ENCODE peak calls at places on chromosome 20, in ten cellular contexts. One of them, this sample, is unnamed.

GRCh38 chr20:33846291-33846916 is 35.3 kb downstream of the CHMP4B start:
- DNase-seq in omental fat pad: no peak
- DNase-seq in transverse colon: no peak
- DNase-seq in osteocyte: no peak
- DNase-seq in brain microvascular endothelial cell: peak; percentile 48
- DNase-seq in GM20000: no peak
- DNase-seq in IMR-90: peak; percentile 29
- DNase-seq in cardiac fibroblast: peak; percentile 86
- DNase-seq in OCI-LY7: no peak
- DNase-seq in glutamatergic neuron: no peak
- DNase-seq in this sample: no peak

GRCh38 chr20:10109621-10110020 is 74.8 kb downstream of the ANKEF1 start:
- DNase-seq in omental fat pad: no peak
- DNase-seq in transverse colon: no peak
- DNase-seq in osteocyte: no peak
- DNase-seq in brain microvascular endothelial cell: no peak
- DNase-seq in GM20000: no peak
- DNase-seq in IMR-90: no peak
- DNase-seq in cardiac fibroblast: peak; percentile 32
- DNase-seq in OCI-LY7: no peak
- DNase-seq in glutamatergic neuron: no peak
- DNase-seq in this sample: no peak

GRCh38 chr20:21719592-21720214 is 14.2 kb downstream of the PAX1 start:
- DNase-seq in omental fat pad: peak; percentile 41
- DNase-seq in transverse colon: peak; percentile 47
- DNase-seq in osteocyte: no peak
- DNase-seq in brain microvascular endothelial cell: peak; percentile 74
- DNase-seq in GM20000: peak; percentile 78
- DNase-seq in IMR-90: peak; percentile 47
- DNase-seq in cardiac fibroblast: peak; percentile 71
- DNase-seq in OCI-LY7: peak; percentile 60
- DNase-seq in glutamatergic neuron: peak; percentile 76
- DNase-seq in this sample: no peak

GRCh38 chr20:63860325-63861051 is 810 bp upstream of the ABHD16B start:
- DNase-seq in omental fat pad: no peak
- DNase-seq in transverse colon: no peak
- DNase-seq in osteocyte: no peak
- DNase-seq in brain microvascular endothelial cell: no peak
- DNase-seq in GM20000: no peak
- DNase-seq in IMR-90: no peak
- DNase-seq in cardiac fibroblast: no peak
- DNase-seq in OCI-LY7: no peak
- DNase-seq in glutamatergic neuron: no peak
- DNase-seq in this sample: no peak

GRCh38 chr20:57779401-57780003 is 69.7 kb upstream of the PMEPA1 start:
- DNase-seq in omental fat pad: no peak
- DNase-seq in transverse colon: no peak
- DNase-seq in osteocyte: no peak
- DNase-seq in brain microvascular endothelial cell: no peak
- DNase-seq in GM20000: no peak
- DNase-seq in IMR-90: no peak
- DNase-seq in cardiac fibroblast: no peak
- DNase-seq in OCI-LY7: no peak
- DNase-seq in glutamatergic neuron: no peak
- DNase-seq in this sample: no peak

GRCh38 chr20:24785141-24785924 is 163.7 kb upstream of the CST7 start:
- DNase-seq in omental fat pad: no peak
- DNase-seq in transverse colon: no peak
- DNase-seq in osteocyte: no peak
- DNase-seq in brain microvascular endothelial cell: no peak
- DNase-seq in GM20000: no peak
- DNase-seq in IMR-90: peak; percentile 35
- DNase-seq in cardiac fibroblast: peak; percentile 36
- DNase-seq in OCI-LY7: no peak
- DNase-seq in glutamatergic neuron: no peak
- DNase-seq in this sample: no peak

GRCh38 chr20:36666181-36666740 is 20.3 kb upstream of the SLA2 start:
- DNase-seq in omental fat pad: no peak
- DNase-seq in transverse colon: no peak
- DNase-seq in osteocyte: no peak
- DNase-seq in brain microvascular endothelial cell: peak; percentile 1
- DNase-seq in GM20000: no peak
- DNase-seq in IMR-90: peak; percentile 46
- DNase-seq in cardiac fibroblast: peak; percentile 54
- DNase-seq in OCI-LY7: peak; percentile 35
- DNase-seq in glutamatergic neuron: no peak
- DNase-seq in this sample: no peak

GRCh38 chr20:24112360-24112759 is 123.8 kb upstream of the GGTLC1 start:
- DNase-seq in omental fat pad: no peak
- DNase-seq in transverse colon: no peak
- DNase-seq in osteocyte: no peak
- DNase-seq in brain microvascular endothelial cell: no peak
- DNase-seq in GM20000: no peak
- DNase-seq in IMR-90: no peak
- DNase-seq in cardiac fibroblast: no peak
- DNase-seq in OCI-LY7: no peak
- DNase-seq in glutamatergic neuron: no peak
- DNase-seq in this sample: no peak

GRCh38 chr20:19492937-19493336 is 265.1 kb upstream of the RIN2 start:
- DNase-seq in omental fat pad: no peak
- DNase-seq in transverse colon: no peak
- DNase-seq in osteocyte: no peak
- DNase-seq in brain microvascular endothelial cell: no peak
- DNase-seq in GM20000: no peak
- DNase-seq in IMR-90: no peak
- DNase-seq in cardiac fibroblast: no peak
- DNase-seq in OCI-LY7: no peak
- DNase-seq in glutamatergic neuron: peak; percentile 68
- DNase-seq in this sample: no peak

GRCh38 chr20:44720994-44721784 is 6.0 kb downstream of the CCN5 start:
- DNase-seq in omental fat pad: no peak
- DNase-seq in transverse colon: no peak
- DNase-seq in osteocyte: no peak
- DNase-seq in brain microvascular endothelial cell: peak; percentile 69
- DNase-seq in GM20000: no peak
- DNase-seq in IMR-90: peak; percentile 77
- DNase-seq in cardiac fibroblast: peak; percentile 95
- DNase-seq in OCI-LY7: no peak
- DNase-seq in glutamatergic neuron: no peak
- DNase-seq in this sample: no peak

GRCh38 chr20:36002855-36003254 is 34.5 kb downstream of the CNBD2 start:
- DNase-seq in omental fat pad: no peak
- DNase-seq in transverse colon: no peak
- DNase-seq in osteocyte: no peak
- DNase-seq in brain microvascular endothelial cell: no peak
- DNase-seq in GM20000: no peak
- DNase-seq in IMR-90: no peak
- DNase-seq in cardiac fibroblast: no peak
- DNase-seq in OCI-LY7: no peak
- DNase-seq in glutamatergic neuron: no peak
- DNase-seq in this sample: no peak

GRCh38 chr20:37627060-37627766 is 66.6 kb upstream of the CTNNBL1 start:
- DNase-seq in omental fat pad: no peak
- DNase-seq in transverse colon: no peak
- DNase-seq in osteocyte: no peak
- DNase-seq in brain microvascular endothelial cell: peak; percentile 42
- DNase-seq in GM20000: peak; percentile 49
- DNase-seq in IMR-90: peak; percentile 55
- DNase-seq in cardiac fibroblast: peak; percentile 70
- DNase-seq in OCI-LY7: peak; percentile 38
- DNase-seq in glutamatergic neuron: no peak
- DNase-seq in this sample: peak; percentile 86

GRCh38 chr20:52434041-52434425 is 242.5 kb upstream of the ZFP64 start:
- DNase-seq in omental fat pad: no peak
- DNase-seq in transverse colon: no peak
- DNase-seq in osteocyte: no peak
- DNase-seq in brain microvascular endothelial cell: no peak
- DNase-seq in GM20000: no peak
- DNase-seq in IMR-90: no peak
- DNase-seq in cardiac fibroblast: peak; percentile 16
- DNase-seq in OCI-LY7: no peak
- DNase-seq in glutamatergic neuron: no peak
- DNase-seq in this sample: no peak

GRCh38 chr20:23702021-23702420 is 13.2 kb upstream of the CST4 start:
- DNase-seq in omental fat pad: no peak
- DNase-seq in transverse colon: no peak
- DNase-seq in osteocyte: no peak
- DNase-seq in brain microvascular endothelial cell: no peak
- DNase-seq in GM20000: no peak
- DNase-seq in IMR-90: peak; percentile 2
- DNase-seq in cardiac fibroblast: no peak
- DNase-seq in OCI-LY7: no peak
- DNase-seq in glutamatergic neuron: no peak
- DNase-seq in this sample: no peak

GRCh38 chr20:53003420-53003819 is 31.3 kb downstream of the TSHZ2 start:
- DNase-seq in omental fat pad: no peak
- DNase-seq in transverse colon: no peak
- DNase-seq in osteocyte: no peak
- DNase-seq in brain microvascular endothelial cell: no peak
- DNase-seq in GM20000: no peak
- DNase-seq in IMR-90: no peak
- DNase-seq in cardiac fibroblast: no peak
- DNase-seq in OCI-LY7: no peak
- DNase-seq in glutamatergic neuron: no peak
- DNase-seq in this sample: no peak

GRCh38 chr20:39880890-39881289 is 808.1 kb downstream of the MAFB start:
- DNase-seq in omental fat pad: no peak
- DNase-seq in transverse colon: no peak
- DNase-seq in osteocyte: no peak
- DNase-seq in brain microvascular endothelial cell: no peak
- DNase-seq in GM20000: no peak
- DNase-seq in IMR-90: no peak
- DNase-seq in cardiac fibroblast: peak; percentile 7
- DNase-seq in OCI-LY7: no peak
- DNase-seq in glutamatergic neuron: no peak
- DNase-seq in this sample: no peak
- TF ChIP-seq CTCF in omental fat pad: no peak
- TF ChIP-seq CTCF in transverse colon: no peak
- TF ChIP-seq CTCF in osteocyte: no peak
- TF ChIP-seq CTCF in brain microvascular endothelial cell: peak; percentile 51
- TF ChIP-seq CTCF in GM20000: no peak
- TF ChIP-seq CTCF in IMR-90: no peak
- TF ChIP-seq CTCF in cardiac fibroblast: peak; percentile 20
- TF ChIP-seq CTCF in OCI-LY7: peak; percentile 43
- TF ChIP-seq CTCF in glutamatergic neuron: no peak
- TF ChIP-seq CTCF in this sample: no peak

DNA sequence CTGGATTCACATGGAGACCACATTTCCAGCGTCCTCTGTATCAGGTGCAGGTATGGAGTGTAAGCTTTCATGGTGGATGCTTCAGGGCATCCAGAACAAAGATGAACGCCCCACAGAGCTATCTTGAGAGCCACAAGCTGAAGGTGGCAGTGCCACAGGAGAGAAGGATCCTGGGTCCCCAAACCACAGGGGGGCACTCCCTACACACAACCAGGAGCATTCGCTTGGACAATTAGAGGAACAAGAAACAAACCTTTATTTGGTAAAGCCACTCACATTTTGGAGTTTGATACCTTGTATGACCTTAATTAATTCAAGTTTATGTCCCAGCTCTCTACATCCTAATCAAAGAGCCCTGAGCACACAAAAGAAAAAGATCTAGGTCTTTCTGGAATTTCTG is 406.3 kb downstream of the PREX1 start:
- DNase-seq in omental fat pad: no peak
- DNase-seq in transverse colon: no peak
- DNase-seq in osteocyte: no peak
- DNase-seq in brain microvascular endothelial cell: no peak
- DNase-seq in GM20000: no peak
- DNase-seq in IMR-90: no peak
- DNase-seq in cardiac fibroblast: no peak
- DNase-seq in OCI-LY7: peak; percentile 17
- DNase-seq in glutamatergic neuron: no peak
- DNase-seq in this sample: no peak
- TF ChIP-seq CTCF in omental fat pad: no peak
- TF ChIP-seq CTCF in transverse colon: no peak
- TF ChIP-seq CTCF in osteocyte: no peak
- TF ChIP-seq CTCF in brain microvascular endothelial cell: no peak
- TF ChIP-seq CTCF in GM20000: no peak
- TF ChIP-seq CTCF in IMR-90: no peak
- TF ChIP-seq CTCF in cardiac fibroblast: no peak
- TF ChIP-seq CTCF in OCI-LY7: peak; percentile 51
- TF ChIP-seq CTCF in glutamatergic neuron: no peak
- TF ChIP-seq CTCF in this sample: no peak

GRCh38 chr20:49603209-49603627 is 35.3 kb upstream of the PTGIS start:
- DNase-seq in omental fat pad: no peak
- DNase-seq in transverse colon: no peak
- DNase-seq in osteocyte: no peak
- DNase-seq in brain microvascular endothelial cell: peak; percentile 43
- DNase-seq in GM20000: no peak
- DNase-seq in IMR-90: peak; percentile 45
- DNase-seq in cardiac fibroblast: peak; percentile 71
- DNase-seq in OCI-LY7: peak; percentile 62
- DNase-seq in glutamatergic neuron: peak; percentile 69
- DNase-seq in this sample: no peak
- TF ChIP-seq CTCF in omental fat pad: no peak
- TF ChIP-seq CTCF in transverse colon: no peak
- TF ChIP-seq CTCF in osteocyte: peak; percentile 57
- TF ChIP-seq CTCF in brain microvascular endothelial cell: peak; percentile 78
- TF ChIP-seq CTCF in GM20000: no peak
- TF ChIP-seq CTCF in IMR-90: peak; percentile 46
- TF ChIP-seq CTCF in cardiac fibroblast: peak; percentile 47
- TF ChIP-seq CTCF in OCI-LY7: peak; percentile 71
- TF ChIP-seq CTCF in glutamatergic neuron: no peak
- TF ChIP-seq CTCF in this sample: no peak

GRCh38 chr20:47663354-47664067 is 121.8 kb downstream of the SULF2 start:
- DNase-seq in omental fat pad: peak; percentile 74
- DNase-seq in transverse colon: peak; percentile 82
- DNase-seq in osteocyte: peak; percentile 94
- DNase-seq in brain microvascular endothelial cell: peak; percentile 64
- DNase-seq in GM20000: peak; percentile 84
- DNase-seq in IMR-90: peak; percentile 70
- DNase-seq in cardiac fibroblast: peak; percentile 87
- DNase-seq in OCI-LY7: peak; percentile 65
- DNase-seq in glutamatergic neuron: peak; percentile 92
- DNase-seq in this sample: peak; percentile 67

GRCh38 chr20:47664744-47665143 is 120.5 kb downstream of the SULF2 start:
- DNase-seq in omental fat pad: no peak
- DNase-seq in transverse colon: no peak
- DNase-seq in osteocyte: no peak
- DNase-seq in brain microvascular endothelial cell: no peak
- DNase-seq in GM20000: no peak
- DNase-seq in IMR-90: no peak
- DNase-seq in cardiac fibroblast: no peak
- DNase-seq in OCI-LY7: no peak
- DNase-seq in glutamatergic neuron: no peak
- DNase-seq in this sample: no peak

GRCh38 chr20:47662483-47663353 is 122.6 kb downstream of the SULF2 start:
- DNase-seq in omental fat pad: no peak
- DNase-seq in transverse colon: no peak
- DNase-seq in osteocyte: no peak
- DNase-seq in brain microvascular endothelial cell: no peak
- DNase-seq in GM20000: no peak
- DNase-seq in IMR-90: no peak
- DNase-seq in cardiac fibroblast: no peak
- DNase-seq in OCI-LY7: no peak
- DNase-seq in glutamatergic neuron: no peak
- DNase-seq in this sample: no peak

GRCh38 chr20:47665221-47665991 is 119.9 kb downstream of the SULF2 start:
- DNase-seq in omental fat pad: no peak
- DNase-seq in transverse colon: no peak
- DNase-seq in osteocyte: no peak
- DNase-seq in brain microvascular endothelial cell: no peak
- DNase-seq in GM20000: no peak
- DNase-seq in IMR-90: no peak
- DNase-seq in cardiac fibroblast: no peak
- DNase-seq in OCI-LY7: no peak
- DNase-seq in glutamatergic neuron: no peak
- DNase-seq in this sample: no peak

GRCh38 chr20:47664068-47664437 is 121.2 kb downstream of the SULF2 start:
- DNase-seq in omental fat pad: no peak
- DNase-seq in transverse colon: peak; percentile 24
- DNase-seq in osteocyte: no peak
- DNase-seq in brain microvascular endothelial cell: no peak
- DNase-seq in GM20000: no peak
- DNase-seq in IMR-90: no peak
- DNase-seq in cardiac fibroblast: no peak
- DNase-seq in OCI-LY7: no peak
- DNase-seq in glutamatergic neuron: no peak
- DNase-seq in this sample: no peak
- TF ChIP-seq CTCF in omental fat pad: no peak
- TF ChIP-seq CTCF in transverse colon: no peak
- TF ChIP-seq CTCF in osteocyte: no peak
- TF ChIP-seq CTCF in brain microvascular endothelial cell: no peak
- TF ChIP-seq CTCF in GM20000: no peak
- TF ChIP-seq CTCF in IMR-90: no peak
- TF ChIP-seq CTCF in cardiac fibroblast: no peak
- TF ChIP-seq CTCF in OCI-LY7: peak; percentile 14
- TF ChIP-seq CTCF in glutamatergic neuron: peak; percentile 39
- TF ChIP-seq CTCF in this sample: no peak

This sample was measured in mesothelial cell of epicardium.